ENCODE peak calls at places on chromosomes 5 and 9, in five cellular contexts. K, E, U, O and Y are unnamed samples.

GRCh38 chr5:180860273-180860886 is 696 bp downstream of the ZFP62 start:
- DNase-seq in K (peak), E (no peak), U (peak), O (peak), Y (no peak)

GRCh38 chr9:6930827-6931226 is 173.1 kb downstream of the KDM4C start:
- DNase-seq in K (peak), E (no peak), U (no peak), O (no peak), Y (no peak)

GRCh38 chr5:131109540-131110255 is 55.4 kb downstream of the HINT1 start:
- DNase-seq in K (peak), E (no peak), U (no peak), O (peak), Y (peak)

GRCh38 chr5:43231977-43232376 is 40.0 kb downstream of the NIM1K start:
- DNase-seq in K (no peak), E (no peak), U (no peak), O (no peak), Y (no peak)

GRCh38 chr9:85178486-85178885 is 509.0 kb downstream of the NTRK2 start:
- DNase-seq in K (no peak), E (no peak), U (no peak), O (no peak), Y (no peak)

GRCh38 chr5:84602371-84602771 is 217.7 kb upstream of the EDIL3 start:
- DNase-seq in K (peak), E (no peak), U (no peak), O (no peak), Y (no peak)

GRCh38 chr9:91784673-91785402 is 165.2 kb downstream of the ROR2 start:
- DNase-seq in K (no peak), E (no peak), U (no peak), O (no peak), Y (no peak)

GRCh38 chr9:38061326-38061947 is 7.6 kb downstream of the SHB start:
- DNase-seq in K (no peak), E (no peak), U (no peak), O (no peak), Y (no peak)

GRCh38 chr5:77867194-77867691 is 91.1 kb upstream of the TBCA start:
- DNase-seq in K (peak), E (no peak), U (no peak), O (peak), Y (no peak)

GRCh38 chr9:127555830-127556820 is 56.0 kb upstream of the STXBP1 start:
- DNase-seq in K (peak), E (peak), U (peak), O (peak), Y (no peak)

GRCh38 chr5:125812631-125813030 is 610.6 kb upstream of the GRAMD2B start:
- DNase-seq in K (no peak), E (no peak), U (no peak), O (no peak), Y (no peak)

GRCh38 chr9:72038408-72038807 is 22.0 kb downstream of the C9orf57 start:
- DNase-seq in K (no peak), E (no peak), U (no peak), O (no peak), Y (no peak)

GRCh38 chr9:97983524-97984187 is 515 bp downstream of the ANP32B start:
- DNase-seq in K (peak), E (peak), U (peak), O (peak), Y (no peak)

GRCh38 chr9:137295313-137296213 is 6.5 kb downstream of the NRARP start:
- DNase-seq in K (no peak), E (no peak), U (no peak), O (peak), Y (no peak)

GRCh38 chr5:158451203-158451982 is 592.4 kb upstream of the CLINT1 start:
- DNase-seq in K (peak), E (peak), U (no peak), O (no peak), Y (no peak)

GRCh38 chr9:107929439-107929838 is 439.9 kb upstream of the KLF4 start:
- DNase-seq in K (peak), E (peak), U (no peak), O (no peak), Y (no peak)

GRCh38 chr5:32332971-32333370 is 20.2 kb upstream of the MTMR12 start:
- DNase-seq in K (peak), E (no peak), U (no peak), O (no peak), Y (no peak)

GRCh38 chr9:87529666-87530065 is 32.0 kb downstream of the DAPK1 start:
- DNase-seq in K (no peak), E (peak), U (no peak), O (no peak), Y (no peak)

GRCh38 chr9:128160603-128160987 is 530 bp downstream of the BBLN start:
- DNase-seq in K (no peak), E (no peak), U (no peak), O (no peak), Y (no peak)

GRCh38 chr9:37801287-37801850 is 772 bp downstream of the DCAF10 start:
- DNase-seq in K (peak), E (no peak), U (peak), O (no peak), Y (no peak)

GRCh38 chr5:67102708-67103107 is 93.9 kb downstream of the CD180 start:
- DNase-seq in K (no peak), E (no peak), U (no peak), O (no peak), Y (no peak)
- H3K4me3 ChIP-seq in K (no peak), E (no peak), U (no peak), O (no peak), Y (no peak)

GRCh38 chr9:131629827-131630205 is 84.5 kb downstream of the PRRT1B start:
- DNase-seq in K (no peak), E (no peak), U (no peak), O (no peak), Y (no peak)

GRCh38 chr9:131628821-131629197 is 83.5 kb downstream of the PRRT1B start:
- DNase-seq in K (no peak), E (no peak), U (no peak), O (no peak), Y (no peak)

GRCh38 chr9:131627326-131627845 is 82.1 kb downstream of the PRRT1B start:
- DNase-seq in K (no peak), E (no peak), U (no peak), O (no peak), Y (no peak)

GRCh38 chr9:131625848-131626670 is 80.7 kb downstream of the PRRT1B start:
- DNase-seq in K (no peak), E (no peak), U (no peak), O (no peak), Y (no peak)

GRCh38 chr9:131627846-131628820 is 82.8 kb downstream of the PRRT1B start:
- DNase-seq in K (peak), E (peak), U (no peak), O (no peak), Y (no peak)
- H3K4me3 ChIP-seq in K (no peak), E (no peak), U (no peak), O (no peak), Y (no peak)

GRCh38 chr5:135557034-135557838 is 21.5 kb upstream of the NEUROG1 start:
- DNase-seq in K (no peak), E (no peak), U (no peak), O (no peak), Y (no peak)

GRCh38 chr5:135551593-135552447 is 16.1 kb upstream of the NEUROG1 start:
- DNase-seq in K (peak), E (peak), U (peak), O (peak), Y (peak)

GRCh38 chr5:135555530-135555929 is 19.8 kb upstream of the NEUROG1 start:
- DNase-seq in K (no peak), E (no peak), U (no peak), O (no peak), Y (no peak)

GRCh38 chr5:135549413-135549812 is 13.6 kb upstream of the NEUROG1 start:
- DNase-seq in K (no peak), E (no peak), U (no peak), O (no peak), Y (no peak)

DNA sequence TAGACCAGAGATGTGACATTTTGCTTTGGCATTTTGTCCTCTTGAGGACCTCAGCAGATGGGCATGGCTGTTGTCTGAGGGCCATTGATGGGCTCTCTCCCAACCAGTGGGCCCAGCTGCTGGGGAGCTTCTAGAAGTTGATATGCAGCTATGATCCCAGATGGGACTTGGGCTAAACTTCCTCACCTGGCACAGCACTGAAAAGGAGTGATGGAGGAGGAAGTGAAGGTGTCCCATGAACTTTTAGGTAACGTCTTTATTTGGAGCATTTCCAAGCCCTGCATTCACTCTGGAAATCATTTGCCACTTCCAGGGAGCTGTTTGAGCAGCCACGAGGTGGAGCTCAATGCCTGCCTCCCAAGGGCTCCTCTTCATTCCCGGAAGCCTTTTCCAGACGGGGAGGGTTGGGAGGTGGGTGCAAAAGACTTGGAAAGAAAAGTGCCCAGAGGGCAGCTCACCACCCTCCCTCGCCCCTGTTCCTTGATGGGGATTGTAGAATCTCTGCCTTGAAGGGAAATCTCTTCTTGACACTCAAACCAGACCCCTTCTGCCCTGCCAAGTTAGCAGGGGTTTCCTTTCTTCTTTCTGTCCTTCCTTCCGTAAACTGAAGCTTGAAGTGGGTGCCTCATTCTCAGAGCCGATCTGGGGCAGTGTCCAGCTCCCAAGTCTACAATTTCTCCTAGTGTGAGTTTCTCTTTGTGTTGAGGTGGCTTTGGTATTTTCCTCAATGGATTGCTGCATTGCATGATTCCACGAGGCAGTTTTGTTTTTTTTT is 18.1 kb upstream of the NEUROG1 start:
- DNase-seq in K (peak), E (no peak), U (peak), O (peak), Y (no peak)
- H3K4me3 ChIP-seq in K (no peak), E (no peak), U (no peak), O (peak), Y (peak)

DNA sequence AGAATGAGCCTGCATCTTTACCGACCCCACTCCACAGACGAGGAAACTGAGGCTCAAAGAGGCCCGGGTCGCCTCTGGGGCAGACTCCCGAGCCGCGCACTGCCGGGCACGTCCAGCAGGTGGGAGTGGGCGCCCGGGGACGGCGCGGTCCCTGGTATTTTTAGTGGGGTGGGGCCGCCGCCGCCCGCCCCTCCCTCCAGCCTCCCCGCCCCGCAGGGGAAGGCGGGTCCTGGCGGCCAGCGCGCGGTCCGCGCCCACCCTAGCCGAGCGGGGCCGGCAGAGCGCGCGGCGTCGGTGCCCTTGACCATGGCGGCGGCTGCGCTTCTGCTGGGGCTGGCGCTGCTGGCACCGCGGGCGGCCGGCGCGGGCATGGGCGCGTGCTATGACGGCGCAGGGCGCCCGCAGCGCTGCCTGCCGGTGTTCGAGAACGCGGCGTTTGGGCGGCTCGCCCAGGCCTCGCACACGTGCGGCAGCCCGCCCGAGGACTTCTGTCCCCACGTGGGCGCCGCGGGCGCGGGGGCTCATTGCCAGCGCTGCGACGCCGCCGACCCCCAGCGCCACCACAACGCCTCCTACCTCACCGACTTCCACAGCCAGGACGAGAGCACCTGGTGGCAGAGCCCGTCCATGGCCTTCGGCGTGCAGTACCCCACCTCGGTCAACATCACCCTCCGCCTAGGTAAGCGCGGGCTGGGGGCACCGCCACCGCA is at the start of gene LAMC3:
- DNase-seq in K (no peak), E (no peak), U (no peak), O (peak), Y (no peak)
- H3K4me3 ChIP-seq in K (no peak), E (no peak), U (peak), O (peak), Y (peak)

GRCh38 chr9:94870465-94870792 is 143.9 kb downstream of the AOPEP start:
- DNase-seq in K (no peak), E (no peak), U (no peak), O (no peak), Y (no peak)
- H3K4me3 ChIP-seq in K (no peak), E (no peak), U (no peak), O (no peak), Y (no peak)